ENCODE peak calls at places on chromosome 14, in eight cellular contexts. Q, U, N, W, S, C, M and B are unnamed samples.

GRCh38 chr14:102325791-102326345 is 6.3 kb downstream of the ZNF839 start:
- DNase-seq in S (no peak), M (no peak), C (no peak), N (no peak), W (no peak), U (no peak), Q (no peak), B (peak)

GRCh38 chr14:52112336-52113018 is 43.6 kb upstream of the NID2 start:
- DNase-seq in U (peak), S (peak), C (no peak), M (peak), N (no peak), Q (no peak), W (no peak), B (no peak)

GRCh38 chr14:76490735-76491134 is 114.8 kb downstream of the ESRRB start:
- DNase-seq in U (no peak), S (no peak), N (no peak), Q (no peak), C (no peak), W (peak), M (no peak), B (no peak)

GRCh38 chr14:63874223-63874622 is 21.4 kb downstream of the SYNE2 start:
- DNase-seq in Q (no peak), M (no peak), U (no peak), S (no peak), N (no peak), C (no peak), W (no peak), B (no peak)

GRCh38 chr14:78857974-78858373 is 687.8 kb downstream of the NRXN3 start:
- DNase-seq in N (no peak), W (no peak), S (no peak), M (no peak), Q (no peak), U (no peak), C (no peak), B (no peak)

GRCh38 chr14:104389326-104390220 is 190.0 kb upstream of the C14orf180 start:
- DNase-seq in W (no peak), Q (peak), U (no peak), N (no peak), C (peak), M (no peak), S (no peak), B (peak)

GRCh38 chr14:104882325-104882973 is 17.4 kb downstream of the CEP170B start:
- DNase-seq in N (no peak), C (peak), M (peak), U (peak), S (no peak), Q (peak), W (no peak), B (peak)

GRCh38 chr14:70887207-70888150 is 19.8 kb upstream of the PCNX1 start:
- DNase-seq in U (no peak), M (no peak), N (no peak), S (peak), Q (no peak), W (no peak), C (no peak), B (no peak)

GRCh38 chr14:63777024-63777423 is 49.2 kb upstream of the SGPP1 start:
- DNase-seq in Q (no peak), M (peak), S (peak), C (no peak), U (peak), W (no peak), N (no peak), B (no peak)

GRCh38 chr14:89330236-89331002 is 86.6 kb downstream of the FOXN3 start:
- DNase-seq in N (peak), U (peak), S (peak), M (no peak), C (no peak), Q (no peak), W (no peak), B (peak)

GRCh38 chr14:63616015-63616414 is 25.7 kb downstream of the WDR89 start:
- DNase-seq in S (no peak), Q (no peak), M (no peak), U (no peak), C (no peak), N (no peak), W (no peak), B (no peak)

GRCh38 chr14:79699206-79699605 is 512.1 kb downstream of the DIO2 start:
- DNase-seq in C (no peak), W (no peak), M (no peak), Q (no peak), U (no peak), N (no peak), S (no peak), B (no peak)

GRCh38 chr14:100145682-100146464 is 13.6 kb downstream of the DEGS2 start:
- DNase-seq in M (no peak), S (no peak), Q (no peak), N (no peak), W (no peak), U (no peak), C (no peak), B (no peak)